ENCODE peak calls at places on chromosomes 3 and 15, in four cellular contexts. C, U, I and N are unnamed samples.
A peak's percentile ranks its signal among the peaks of the same experiment; 100 is the strongest.

GRCh38 chr3:176562381-176562780 is 634.9 kb downstream of the TBL1XR1 start:
- DNase-seq in C (peak; percentile 52), U (no peak), I (peak; percentile 72), N (no peak)

GRCh38 chr3:8328971-8329370 is 172.7 kb upstream of the LMCD1 start:
- DNase-seq in C (no peak), U (no peak), I (no peak), N (no peak)

GRCh38 chr15:45635191-45635638 is 386 bp downstream of the SQOR start:
- DNase-seq in C (peak; percentile 13), U (peak; percentile 91), I (no peak), N (peak; percentile 78)

GRCh38 chr15:89305395-89305794 is 29.2 kb downstream of the POLG start:
- DNase-seq in C (no peak), U (no peak), I (no peak), N (no peak)

GRCh38 chr3:158777171-158777873 is 24.5 kb upstream of the MFSD1 start:
- DNase-seq in C (no peak), U (no peak), I (no peak), N (no peak)

GRCh38 chr15:67836134-67836455 is 3.8 kb downstream of the RNU6-1 start:
- DNase-seq in C (no peak), U (peak; percentile 42), I (no peak), N (no peak)

GRCh38 chr15:55661431-55661830 is 73.3 kb upstream of the PYGO1 start:
- DNase-seq in C (peak; percentile 1), U (no peak), I (no peak), N (no peak)

GRCh38 chr3:38002291-38002876 is 11.8 kb downstream of the VILL start:
- DNase-seq in C (no peak), U (no peak), I (no peak), N (peak; percentile 26)

GRCh38 chr15:68679161-68679560 is 100.4 kb downstream of the CORO2B start:
- DNase-seq in C (no peak), U (no peak), I (no peak), N (no peak)

GRCh38 chr3:127206611-127207516 is 13.9 kb downstream of the PRR23E start:
- DNase-seq in C (no peak), U (peak; percentile 36), I (no peak), N (no peak)

GRCh38 chr3:157618075-157618760 is 115.0 kb upstream of the VEPH1 start:
- DNase-seq in C (peak; percentile 81), U (no peak), I (peak; percentile 46), N (no peak)

GRCh38 chr3:150414273-150414672 is 6.2 kb downstream of the TSC22D2 start:
- DNase-seq in C (peak; percentile 52), U (no peak), I (no peak), N (no peak)

GRCh38 chr3:37320276-37320675 is 145.9 kb upstream of the LRRFIP2 start:
- DNase-seq in C (no peak), U (no peak), I (no peak), N (no peak)

GRCh38 chr15:71410347-71410746 is 295.1 kb downstream of the THSD4 start:
- DNase-seq in C (no peak), U (no peak), I (no peak), N (no peak)

GRCh38 chr3:188208751-188209433 is 54.9 kb downstream of the LPP start:
- DNase-seq in C (peak; percentile 49), U (no peak), I (no peak), N (no peak)

GRCh38 chr3:171676600-171677175 is 133.6 kb downstream of the PLD1 start:
- DNase-seq in C (no peak), U (no peak), I (no peak), N (no peak)

GRCh38 chr15:60130398-60130797 is 126.3 kb downstream of the FOXB1 start:
- DNase-seq in C (no peak), U (no peak), I (no peak), N (no peak)

GRCh38 chr15:99536422-99537033 is 29.3 kb upstream of the MEF2A start:
- DNase-seq in C (peak; percentile 78), U (no peak), I (no peak), N (no peak)

GRCh38 chr3:87145553-87145952 is 81.6 kb upstream of the CHMP2B start:
- DNase-seq in C (peak; percentile 32), U (no peak), I (no peak), N (no peak)

GRCh38 chr15:75817151-75817935 is 25.9 kb upstream of the UBE2Q2 start:
- DNase-seq in C (no peak), U (no peak), I (no peak), N (no peak)

GRCh38 chr3:94185753-94186152 is 122.9 kb downstream of the NSUN3 start:
- DNase-seq in C (no peak), U (no peak), I (no peak), N (no peak)

GRCh38 chr15:83011271-83012037 is at the start of gene C15orf40:
- DNase-seq in C (peak; percentile 88), U (peak; percentile 96), I (peak; percentile 89), N (peak; percentile 93)